ENCODE peak calls at places on chromosomes 11 and 22, in ten cellular contexts. G is adrenal gland, C is tibial nerve, U is brain microvascular endothelial cell, K is A673, O is neural progenitor cell, F is pancreas, D is stomach, R is left ventricle myocardium inferior, T is GM23338. B is an unnamed sample.

GRCh38 chr11:90639687-90640086 is 416.8 kb upstream of the CHORDC1 start:
- DNase-seq in G (no peak), C (no peak), U (peak), K (peak), O (no peak), F (no peak), D (no peak), R (no peak), T (peak), B (no peak)

GRCh38 chr11:58923300-58923788 is 15.9 kb upstream of the GLYATL1 start:
- DNase-seq in G (no peak), C (no peak), U (peak), K (peak), O (peak), F (no peak), D (no peak), R (no peak), T (peak), B (no peak)

GRCh38 chr11:18720086-18720810 is 5.7 kb downstream of the IGSF22 start:
- DNase-seq in G (no peak), C (no peak), U (no peak), K (no peak), O (peak), F (no peak), D (no peak), R (no peak), T (no peak), B (no peak)

GRCh38 chr11:293852-294661 is 5.1 kb downstream of the PGGHG start:
- DNase-seq in G (no peak), C (no peak), U (no peak), K (no peak), O (no peak), F (peak), D (no peak), R (peak), T (no peak), B (no peak)

GRCh38 chr11:10694481-10695239 is 1.1 kb upstream of the IRAG1 start:
- DNase-seq in G (no peak), C (no peak), U (peak), K (no peak), O (no peak), F (no peak), D (no peak), R (no peak), T (no peak), B (no peak)

GRCh38 chr22:45977551-45978274 is 751 bp upstream of the WNT7B start:
- DNase-seq in G (no peak), C (no peak), U (no peak), K (no peak), O (peak), F (no peak), D (no peak), R (no peak), T (peak), B (no peak)

GRCh38 chr11:93403930-93404329 is 73.4 kb downstream of the DEUP1 start:
- DNase-seq in G (no peak), C (no peak), U (no peak), K (no peak), O (no peak), F (no peak), D (no peak), R (no peak), T (peak), B (no peak)

GRCh38 chr11:71080239-71081097 is 171.9 kb downstream of the SHANK2 start:
- DNase-seq in G (peak), C (peak), U (peak), K (peak), O (peak), F (peak), D (peak), R (peak), T (peak), B (peak)

GRCh38 chr11:64117763-64118459 is 48.0 kb downstream of the MACROD1 start:
- DNase-seq in G (no peak), C (no peak), U (no peak), K (no peak), O (no peak), F (no peak), D (no peak), R (no peak), T (no peak), B (no peak)

GRCh38 chr22:27784099-27784446 is 17.5 kb downstream of the MN1 start:
- DNase-seq in G (no peak), C (no peak), U (no peak), K (no peak), O (peak), F (no peak), D (no peak), R (no peak), T (no peak), B (no peak)

GRCh38 chr11:95338430-95338991 is 107.5 kb upstream of the SESN3 start:
- DNase-seq in G (peak), C (peak), U (no peak), K (peak), O (no peak), F (no peak), D (no peak), R (peak), T (peak), B (no peak)

GRCh38 chr11:7278314-7278917 is 26.7 kb downstream of the SYT9 start:
- DNase-seq in G (no peak), C (no peak), U (peak), K (peak), O (peak), F (no peak), D (no peak), R (no peak), T (peak), B (no peak)

GRCh38 chr11:28117712-28118111 is 9.5 kb downstream of the METTL15 start:
- DNase-seq in G (no peak), C (no peak), U (no peak), K (no peak), O (no peak), F (no peak), D (no peak), R (no peak), T (no peak), B (no peak)

GRCh38 chr11:76810151-76810853 is 27.1 kb downstream of the TSKU start:
- DNase-seq in G (peak), C (peak), U (peak), K (peak), O (no peak), F (no peak), D (no peak), R (no peak), T (no peak), B (no peak)

GRCh38 chr11:130055637-130056036 is 14.1 kb upstream of the APLP2 start:
- DNase-seq in G (no peak), C (no peak), U (no peak), K (no peak), O (no peak), F (no peak), D (no peak), R (no peak), T (no peak), B (no peak)

GRCh38 chr11:65425105-65425970 is 2.7 kb downstream of the NEAT1 start:
- DNase-seq in G (peak), C (peak), U (peak), K (peak), O (peak), F (no peak), D (peak), R (peak), T (peak), B (no peak)

GRCh38 chr11:71286701-71287643 is 34.6 kb upstream of the SHANK2 start:
- DNase-seq in G (no peak), C (peak), U (peak), K (peak), O (no peak), F (peak), D (peak), R (no peak), T (no peak), B (peak)

GRCh38 chr11:128294001-128294684 is 293.2 kb downstream of the ETS1 start:
- DNase-seq in G (no peak), C (no peak), U (no peak), K (no peak), O (no peak), F (no peak), D (no peak), R (no peak), T (no peak), B (no peak)

GRCh38 chr11:69293819-69294505 is at the start of gene MYEOV:
- DNase-seq in G (peak), C (no peak), U (no peak), K (peak), O (peak), F (no peak), D (peak), R (no peak), T (peak), B (no peak)

GRCh38 chr11:72773291-72773690 is 20.6 kb downstream of the STARD10 start:
- DNase-seq in G (peak), C (no peak), U (peak), K (peak), O (no peak), F (peak), D (no peak), R (peak), T (no peak), B (no peak)

GRCh38 chr11:132844956-132845355 is 687.3 kb downstream of the OPCML start:
- DNase-seq in G (no peak), C (no peak), U (peak), K (peak), O (no peak), F (no peak), D (no peak), R (no peak), T (no peak), B (no peak)

GRCh38 chr11:61949169-61950034 is 749 bp upstream of the BEST1 start:
- DNase-seq in G (peak), C (peak), U (peak), K (peak), O (peak), F (peak), D (no peak), R (peak), T (peak), B (peak)

GRCh38 chr11:108512706-108513105 is 14.5 kb upstream of the POGLUT3 start:
- DNase-seq in G (no peak), C (no peak), U (no peak), K (no peak), O (no peak), F (no peak), D (no peak), R (no peak), T (no peak), B (no peak)

GRCh38 chr22:32764330-32765116 is 37.0 kb upstream of the TIMP3 start:
- DNase-seq in G (peak), C (peak), U (peak), K (no peak), O (no peak), F (no peak), D (no peak), R (peak), T (peak), B (no peak)

GRCh38 chr11:114886644-114887259 is 208.4 kb downstream of the NXPE2 start:
- DNase-seq in G (no peak), C (no peak), U (no peak), K (no peak), O (no peak), F (no peak), D (no peak), R (no peak), T (no peak), B (no peak)

GRCh38 chr11:111795333-111795985 is 29.3 kb upstream of the PPP2R1B start:
- DNase-seq in G (peak), C (no peak), U (no peak), K (no peak), O (no peak), F (no peak), D (no peak), R (no peak), T (no peak), B (no peak)

GRCh38 chr22:31921106-31921505 is 23.2 kb upstream of the YWHAH start:
- DNase-seq in G (no peak), C (no peak), U (no peak), K (no peak), O (no peak), F (no peak), D (no peak), R (no peak), T (no peak), B (no peak)

GRCh38 chr11:131796541-131796940 is 426.1 kb downstream of the NTM start:
- DNase-seq in G (no peak), C (no peak), U (no peak), K (no peak), O (no peak), F (no peak), D (no peak), R (no peak), T (no peak), B (no peak)

GRCh38 chr11:57648791-57649735 is 649 bp downstream of the YPEL4 start:
- DNase-seq in G (no peak), C (no peak), U (no peak), K (peak), O (peak), F (no peak), D (no peak), R (no peak), T (peak), B (no peak)

DNA sequence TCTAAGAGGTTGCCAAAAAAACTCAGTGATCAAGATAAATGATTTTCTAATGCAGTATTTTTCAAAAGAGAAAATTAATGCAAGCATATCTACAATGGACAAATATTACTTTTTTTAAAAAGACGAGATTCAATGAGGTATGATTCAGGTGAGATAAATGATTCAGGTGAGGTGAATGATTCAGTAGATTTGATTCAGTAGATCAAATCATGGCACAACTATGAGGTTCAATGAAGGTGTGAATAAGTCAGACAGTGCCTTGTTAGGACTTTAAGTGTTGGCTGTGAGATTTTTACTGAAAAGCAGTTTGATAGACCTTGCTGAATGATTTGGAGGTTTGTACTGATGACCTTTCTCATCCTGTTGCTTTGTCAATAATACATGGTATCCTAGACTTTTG is 742.2 kb downstream of the NELL1 start:
- DNase-seq in G (no peak), C (no peak), U (no peak), K (no peak), O (no peak), F (no peak), D (no peak), R (no peak), T (no peak), B (no peak)
- H3K27ac ChIP-seq in G (no peak), C (no peak), U (no peak), K (no peak), O (no peak), F (no peak), D (no peak), R (no peak), T (no peak), B (no peak)

GRCh38 chr22:25402160-25402500 is 162.3 kb upstream of the GRK3 start:
- DNase-seq in G (no peak), C (no peak), U (no peak), K (no peak), O (no peak), F (no peak), D (no peak), R (no peak), T (no peak), B (no peak)

GRCh38 chr22:25404556-25404922 is 159.9 kb upstream of the GRK3 start:
- DNase-seq in G (no peak), C (no peak), U (no peak), K (no peak), O (peak), F (no peak), D (no peak), R (no peak), T (peak), B (no peak)

GRCh38 chr22:25403752-25404471 is 160.6 kb upstream of the GRK3 start:
- DNase-seq in G (no peak), C (no peak), U (no peak), K (peak), O (peak), F (no peak), D (no peak), R (no peak), T (peak), B (no peak)

GRCh38 chr22:25402501-25403283 is 161.8 kb upstream of the GRK3 start:
- DNase-seq in G (peak), C (no peak), U (no peak), K (peak), O (no peak), F (peak), D (no peak), R (peak), T (no peak), B (no peak)

GRCh38 chr22:25403284-25403606 is 161.2 kb upstream of the GRK3 start:
- DNase-seq in G (no peak), C (no peak), U (no peak), K (no peak), O (no peak), F (no peak), D (no peak), R (no peak), T (no peak), B (no peak)
- H3K27ac ChIP-seq in G (peak), C (peak), U (no peak), K (peak), O (no peak), F (peak), D (peak), R (peak), T (peak), B (no peak)

GRCh38 chr11:33700425-33701271 is at the start of gene C11orf91:
- DNase-seq in G (peak), C (peak), U (peak), K (peak), O (peak), F (peak), D (peak), R (peak), T (peak), B (peak)
- H3K27ac ChIP-seq in G (peak), C (peak), U (peak), K (peak), O (no peak), F (peak), D (peak), R (peak), T (peak), B (peak)

DNA sequence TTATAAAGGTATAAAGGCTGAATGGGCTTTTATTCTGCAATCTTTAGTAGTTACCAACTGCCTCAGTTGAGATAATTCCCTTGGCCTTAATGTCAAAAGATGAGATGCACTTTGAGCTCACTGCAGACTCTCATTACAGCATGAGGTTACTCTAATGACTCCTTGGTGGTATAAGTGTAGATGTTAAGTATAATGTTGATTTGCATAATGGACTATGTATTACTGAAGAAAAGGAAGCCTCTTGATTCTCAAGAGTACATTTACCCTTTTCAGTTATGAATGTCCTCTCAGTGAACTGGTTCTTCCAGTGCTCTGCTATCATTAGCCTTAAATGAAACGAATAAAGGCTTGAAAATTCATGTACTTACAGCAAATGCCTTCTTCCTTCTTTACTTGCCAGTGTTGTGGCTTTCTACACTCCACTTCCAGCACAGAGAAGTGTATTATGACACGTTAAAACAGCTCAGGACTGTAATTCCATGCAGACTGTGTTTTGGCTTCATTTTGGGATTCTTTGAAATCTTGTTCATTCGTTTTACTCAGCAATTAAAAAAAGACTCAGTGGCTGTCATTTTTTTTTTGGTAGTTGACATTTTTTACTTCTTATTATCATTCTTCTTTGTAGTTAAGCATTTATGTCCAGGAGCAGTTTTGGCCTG is 96.8 kb downstream of the MTMR3 start:
- DNase-seq in G (no peak), C (no peak), U (no peak), K (no peak), O (no peak), F (no peak), D (no peak), R (no peak), T (no peak), B (no peak)
- H3K27ac ChIP-seq in G (no peak), C (no peak), U (no peak), K (no peak), O (peak), F (peak), D (no peak), R (no peak), T (no peak), B (no peak)

GRCh38 chr22:44710474-44711235 is 8.7 kb downstream of the PRR5 start:
- DNase-seq in G (no peak), C (no peak), U (no peak), K (no peak), O (no peak), F (no peak), D (peak), R (no peak), T (no peak), B (no peak)

GRCh38 chr22:44707752-44708151 is 5.7 kb downstream of the PRR5 start:
- DNase-seq in G (no peak), C (no peak), U (no peak), K (no peak), O (no peak), F (no peak), D (no peak), R (no peak), T (no peak), B (no peak)

GRCh38 chr22:44711236-44711560 is 9.2 kb downstream of the PRR5 start:
- DNase-seq in G (no peak), C (no peak), U (no peak), K (no peak), O (no peak), F (no peak), D (no peak), R (no peak), T (no peak), B (no peak)

GRCh38 chr22:44711701-44712100 is 9.7 kb downstream of the PRR5 start:
- DNase-seq in G (no peak), C (no peak), U (no peak), K (no peak), O (no peak), F (no peak), D (no peak), R (no peak), T (no peak), B (no peak)

DNA sequence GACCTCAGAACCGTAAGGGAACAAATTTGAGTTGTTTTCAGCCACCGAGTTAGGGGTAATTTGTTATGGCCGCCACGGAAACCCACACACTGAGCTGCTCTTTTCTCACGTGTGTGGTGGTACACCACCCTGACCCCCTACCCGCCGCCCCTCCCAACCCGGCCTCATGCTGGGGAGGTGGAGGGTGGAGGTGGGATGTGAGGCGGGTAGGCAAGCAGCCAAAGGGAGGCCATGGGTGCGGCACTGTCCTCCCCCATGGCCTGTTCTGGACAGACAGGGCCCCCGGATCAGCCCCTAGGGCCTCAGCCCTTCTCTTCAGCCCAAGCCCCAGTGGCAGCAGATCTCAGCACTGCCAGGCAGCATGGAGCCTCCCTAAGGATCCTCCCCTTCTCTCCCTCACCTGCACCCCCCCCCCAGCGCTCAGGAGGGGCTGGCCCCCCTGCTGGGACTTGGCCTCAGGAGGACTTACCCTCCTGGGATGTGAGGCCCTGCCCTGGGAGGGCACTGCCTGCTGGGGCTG is 7.9 kb downstream of the PRR5 start:
- DNase-seq in G (no peak), C (no peak), U (no peak), K (no peak), O (no peak), F (no peak), D (no peak), R (no peak), T (no peak), B (no peak)
- H3K27ac ChIP-seq in G (no peak), C (peak), U (no peak), K (no peak), O (no peak), F (no peak), D (no peak), R (no peak), T (no peak), B (no peak)

GRCh38 chr11:133928628-133929059 is 28.1 kb downstream of the IGSF9B start:
- DNase-seq in G (no peak), C (no peak), U (no peak), K (no peak), O (no peak), F (no peak), D (peak), R (no peak), T (peak), B (no peak)
- H3K27ac ChIP-seq in G (no peak), C (no peak), U (no peak), K (no peak), O (no peak), F (no peak), D (peak), R (no peak), T (no peak), B (no peak)

GRCh38 chr11:9265211-9266131 is at the start of gene DENND5A:
- DNase-seq in G (peak), C (peak), U (peak), K (peak), O (peak), F (peak), D (peak), R (peak), T (peak), B (peak)
- H3K27ac ChIP-seq in G (peak), C (peak), U (peak), K (peak), O (peak), F (peak), D (peak), R (peak), T (peak), B (peak)

GRCh38 chr11:102116453-102117205 is 6.4 kb downstream of the YAP1 start:
- DNase-seq in G (no peak), C (no peak), U (no peak), K (no peak), O (no peak), F (no peak), D (no peak), R (no peak), T (no peak), B (no peak)
- H3K27ac ChIP-seq in G (no peak), C (peak), U (peak), K (peak), O (no peak), F (peak), D (peak), R (no peak), T (peak), B (no peak)

B was measured in substantia nigra.